ENCODE peak calls at places on chromosome 20, in seven cellular contexts. One of them, this sample, is unnamed. For H3K4me1, the result is how much of the 10 kb centered on the place peaks cover.

GRCh38 chr20:2873747-2874041 is 413 bp downstream of the PTPRA start:
- DNase-seq in endodermal cell: peak
- DNase-seq in heart left ventricle: no peak
- DNase-seq in body of pancreas: peak
- DNase-seq in ovary: peak
- DNase-seq in right cardiac atrium: peak
- DNase-seq in CD8-positive, alpha-beta T cell: peak
- DNase-seq in this sample: peak

GRCh38 chr20:48100483-48100882 is 315.2 kb upstream of the SULF2 start:
- DNase-seq in endodermal cell: no peak
- DNase-seq in heart left ventricle: no peak
- DNase-seq in body of pancreas: no peak
- DNase-seq in ovary: no peak
- DNase-seq in right cardiac atrium: no peak
- DNase-seq in CD8-positive, alpha-beta T cell: no peak
- DNase-seq in this sample: no peak

GRCh38 chr20:8678098-8678776 is 390.6 kb upstream of the PLCB4 start:
- DNase-seq in endodermal cell: no peak
- DNase-seq in heart left ventricle: no peak
- DNase-seq in body of pancreas: no peak
- DNase-seq in ovary: no peak
- DNase-seq in right cardiac atrium: no peak
- DNase-seq in CD8-positive, alpha-beta T cell: no peak
- DNase-seq in this sample: no peak

GRCh38 chr20:19909696-19910095 is 107.5 kb upstream of the NAA20 start:
- DNase-seq in endodermal cell: no peak
- DNase-seq in heart left ventricle: peak
- DNase-seq in body of pancreas: peak
- DNase-seq in ovary: no peak
- DNase-seq in right cardiac atrium: peak
- DNase-seq in CD8-positive, alpha-beta T cell: no peak
- DNase-seq in this sample: no peak

GRCh38 chr20:17971571-17972013 is 2.8 kb downstream of the MGME1 start:
- DNase-seq in endodermal cell: peak
- DNase-seq in heart left ventricle: no peak
- DNase-seq in body of pancreas: no peak
- DNase-seq in ovary: no peak
- DNase-seq in right cardiac atrium: no peak
- DNase-seq in CD8-positive, alpha-beta T cell: no peak
- DNase-seq in this sample: no peak

GRCh38 chr20:34999021-34999451 is 43.4 kb downstream of the MYH7B start:
- DNase-seq in endodermal cell: no peak
- DNase-seq in heart left ventricle: no peak
- DNase-seq in body of pancreas: no peak
- DNase-seq in ovary: no peak
- DNase-seq in right cardiac atrium: no peak
- DNase-seq in CD8-positive, alpha-beta T cell: no peak
- DNase-seq in this sample: no peak

GRCh38 chr20:53222932-53223331 is 250.8 kb downstream of the TSHZ2 start:
- DNase-seq in endodermal cell: no peak
- DNase-seq in heart left ventricle: no peak
- DNase-seq in body of pancreas: no peak
- DNase-seq in ovary: no peak
- DNase-seq in right cardiac atrium: no peak
- DNase-seq in CD8-positive, alpha-beta T cell: no peak
- DNase-seq in this sample: no peak

GRCh38 chr20:35663516-35663812 is 1.2 kb downstream of the CPNE1 start:
- DNase-seq in endodermal cell: no peak
- DNase-seq in heart left ventricle: no peak
- DNase-seq in body of pancreas: no peak
- DNase-seq in ovary: no peak
- DNase-seq in right cardiac atrium: no peak
- DNase-seq in CD8-positive, alpha-beta T cell: no peak
- DNase-seq in this sample: no peak

GRCh38 chr20:8756410-8756809 is 312.5 kb upstream of the PLCB4 start:
- DNase-seq in endodermal cell: no peak
- DNase-seq in heart left ventricle: no peak
- DNase-seq in body of pancreas: peak
- DNase-seq in ovary: no peak
- DNase-seq in right cardiac atrium: no peak
- DNase-seq in CD8-positive, alpha-beta T cell: no peak
- DNase-seq in this sample: no peak

GRCh38 chr20:42461965-42462593 is 727.6 kb downstream of the PTPRT start:
- DNase-seq in endodermal cell: no peak
- DNase-seq in heart left ventricle: no peak
- DNase-seq in body of pancreas: no peak
- DNase-seq in ovary: no peak
- DNase-seq in right cardiac atrium: no peak
- DNase-seq in CD8-positive, alpha-beta T cell: no peak
- DNase-seq in this sample: no peak

DNA sequence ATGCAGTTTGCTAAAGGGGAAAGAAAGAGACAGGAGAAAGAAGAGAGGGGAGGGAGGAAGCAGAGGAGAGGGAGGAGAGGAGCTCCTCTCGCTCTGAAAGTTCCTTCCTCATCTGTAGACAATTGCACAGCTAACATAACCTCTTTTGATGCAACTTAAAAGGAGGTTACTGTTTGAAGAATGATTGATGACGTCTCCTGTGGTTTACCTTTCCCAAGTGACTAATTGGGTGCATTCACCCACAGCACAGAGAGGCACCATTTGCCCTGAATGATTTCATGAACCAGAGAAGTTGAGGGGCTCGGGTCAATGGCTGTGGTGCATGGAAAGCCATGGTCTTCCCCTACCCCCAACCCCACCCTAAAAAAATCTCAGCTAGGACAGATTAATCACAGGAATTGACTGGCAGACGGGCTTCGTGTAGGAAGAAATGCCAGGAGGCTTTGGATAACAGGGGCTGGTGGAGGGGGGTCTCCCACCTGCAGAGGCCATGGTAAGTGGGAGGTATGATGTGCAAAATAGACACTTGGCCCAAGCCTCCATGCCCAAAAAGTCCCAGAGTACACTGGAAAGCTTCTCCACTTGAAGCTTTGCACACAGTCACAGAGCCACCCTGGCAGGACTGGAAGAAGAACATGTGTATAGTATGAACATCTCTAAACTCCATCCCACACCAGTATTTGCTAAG is 213.7 kb downstream of the ANKRD60 start:
- DNase-seq in endodermal cell: no peak
- DNase-seq in heart left ventricle: no peak
- DNase-seq in body of pancreas: no peak
- DNase-seq in ovary: no peak
- DNase-seq in right cardiac atrium: no peak
- DNase-seq in CD8-positive, alpha-beta T cell: no peak
- DNase-seq in this sample: no peak
- H3K4me1 ChIP-seq in endodermal cell: under half
- H3K4me1 ChIP-seq in heart left ventricle: under half
- H3K4me1 ChIP-seq in body of pancreas: half or more
- H3K4me1 ChIP-seq in ovary: under half
- H3K4me1 ChIP-seq in right cardiac atrium: under half
- H3K4me1 ChIP-seq in CD8-positive, alpha-beta T cell: under half
- H3K4me1 ChIP-seq in this sample: under half

GRCh38 chr20:41076776-41077175 is 48.2 kb downstream of the TOP1 start:
- DNase-seq in endodermal cell: no peak
- DNase-seq in heart left ventricle: no peak
- DNase-seq in body of pancreas: no peak
- DNase-seq in ovary: no peak
- DNase-seq in right cardiac atrium: no peak
- DNase-seq in CD8-positive, alpha-beta T cell: no peak
- DNase-seq in this sample: peak
- H3K4me1 ChIP-seq in endodermal cell: under half
- H3K4me1 ChIP-seq in heart left ventricle: under half
- H3K4me1 ChIP-seq in body of pancreas: under half
- H3K4me1 ChIP-seq in ovary: under half
- H3K4me1 ChIP-seq in right cardiac atrium: under half
- H3K4me1 ChIP-seq in CD8-positive, alpha-beta T cell: under half
- H3K4me1 ChIP-seq in this sample: under half

DNA sequence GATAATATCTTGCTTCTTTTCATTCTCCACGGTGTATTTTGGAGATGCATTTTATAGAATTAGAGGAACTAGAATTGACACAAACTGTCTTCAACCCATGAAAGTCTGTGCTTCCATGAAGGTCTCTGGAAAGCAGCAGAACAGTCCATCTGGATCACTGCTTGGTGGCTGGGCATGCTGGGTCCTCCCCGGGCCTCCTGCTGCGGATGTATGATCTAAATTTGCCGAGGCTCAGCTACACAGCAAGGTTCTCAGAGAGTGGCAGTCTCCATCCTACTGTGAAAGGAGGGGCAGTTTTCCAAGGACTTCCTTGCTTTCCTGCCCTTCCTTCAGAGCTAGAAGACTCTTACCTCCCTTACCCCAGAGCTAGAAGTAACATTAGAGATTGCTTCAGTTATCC is 15.1 kb downstream of the PKIG start:
- DNase-seq in endodermal cell: no peak
- DNase-seq in heart left ventricle: no peak
- DNase-seq in body of pancreas: no peak
- DNase-seq in ovary: no peak
- DNase-seq in right cardiac atrium: peak
- DNase-seq in CD8-positive, alpha-beta T cell: no peak
- DNase-seq in this sample: no peak
- H3K4me1 ChIP-seq in endodermal cell: under half
- H3K4me1 ChIP-seq in heart left ventricle: half or more
- H3K4me1 ChIP-seq in body of pancreas: under half
- H3K4me1 ChIP-seq in ovary: under half
- H3K4me1 ChIP-seq in right cardiac atrium: half or more
- H3K4me1 ChIP-seq in CD8-positive, alpha-beta T cell: under half
- H3K4me1 ChIP-seq in this sample: under half

DNA sequence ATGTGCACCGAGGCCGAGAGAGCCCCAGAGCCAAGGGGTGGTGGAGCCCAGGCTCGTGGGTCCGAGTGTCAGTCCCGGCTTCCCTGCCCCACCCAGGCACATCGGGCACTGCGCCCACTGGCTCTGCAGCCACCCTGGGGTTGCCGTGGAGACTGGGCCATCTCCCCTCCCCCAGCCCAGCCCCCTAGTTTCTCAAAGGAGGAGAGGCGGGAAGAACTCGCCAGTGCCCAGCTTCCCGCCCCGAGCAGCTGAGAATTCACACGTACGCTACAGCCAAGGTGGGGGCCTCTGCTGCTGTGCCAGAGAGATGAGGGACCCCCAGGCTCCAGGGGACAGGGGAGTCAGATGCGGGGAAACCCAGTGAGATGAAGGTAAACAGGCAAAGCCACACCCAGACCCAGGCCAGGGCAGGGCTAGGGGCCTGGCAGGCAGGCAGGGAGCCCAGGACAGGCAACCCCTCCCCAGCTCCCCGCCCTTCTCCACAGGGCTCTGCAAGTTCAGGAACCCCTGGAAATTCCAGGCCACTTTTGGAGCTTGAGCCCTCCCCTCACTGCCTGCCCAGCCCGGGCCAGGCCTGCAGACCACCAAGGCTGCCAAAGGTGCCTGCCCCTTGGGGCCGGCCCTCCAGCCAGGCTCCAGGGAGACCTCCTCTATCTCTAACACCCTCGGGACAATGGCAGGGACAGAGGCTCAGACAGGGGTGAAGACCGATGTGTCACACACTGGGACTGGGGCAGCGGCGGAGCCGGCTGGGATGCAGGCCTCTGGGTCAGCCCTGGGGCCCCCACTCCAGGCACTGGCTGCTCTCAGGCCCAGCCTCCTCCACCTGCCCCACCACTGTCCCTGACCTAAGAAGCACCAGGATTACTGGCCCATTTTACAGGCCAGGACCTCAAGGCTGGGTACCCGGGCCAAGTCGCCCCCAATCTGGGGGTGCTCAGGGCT is 6.0 kb downstream of the LAMA5 start:
- DNase-seq in endodermal cell: peak
- DNase-seq in heart left ventricle: peak
- DNase-seq in body of pancreas: peak
- DNase-seq in ovary: no peak
- DNase-seq in right cardiac atrium: peak
- DNase-seq in CD8-positive, alpha-beta T cell: no peak
- DNase-seq in this sample: no peak
- H3K4me1 ChIP-seq in endodermal cell: under half
- H3K4me1 ChIP-seq in heart left ventricle: under half
- H3K4me1 ChIP-seq in body of pancreas: half or more
- H3K4me1 ChIP-seq in ovary: under half
- H3K4me1 ChIP-seq in right cardiac atrium: under half
- H3K4me1 ChIP-seq in CD8-positive, alpha-beta T cell: under half
- H3K4me1 ChIP-seq in this sample: under half

This sample was measured in CD4-positive, CD25-positive, alpha-beta regulatory T cell.